ENCODE peak calls at places on chromosomes 7 and 10, in seven cellular contexts. F is GM18507; Y is progenitor cell of endocrine pancreas; U is GM04504; E is fibroblast of pulmonary artery; G is H4; H is CD4-positive, alpha-beta memory T cell. S is an unnamed sample.

GRCh38 chr7:158423190-158423555 is 164.4 kb downstream of the PTPRN2 start:
- DNase-seq in Y (no peak), G (no peak), U (no peak), E (no peak), F (no peak), H (no peak), S (no peak)

GRCh38 chr10:60894816-60895215 is 49.2 kb downstream of the RHOBTB1 start:
- DNase-seq in G (no peak), F (no peak), H (no peak), U (no peak), E (peak), Y (no peak), S (no peak)

GRCh38 chr10:75651452-75651851 is 220.0 kb downstream of the LRMDA start:
- DNase-seq in F (no peak), H (no peak), U (no peak), E (no peak), Y (no peak), G (no peak), S (no peak)

GRCh38 chr7:155488483-155489127 is 30.7 kb downstream of the EN2 start:
- DNase-seq in G (no peak), E (no peak), H (no peak), U (no peak), F (no peak), Y (no peak), S (no peak)

GRCh38 chr10:124063736-124064135 is 29.7 kb downstream of the CHST15 start:
- DNase-seq in H (no peak), U (peak), F (no peak), G (no peak), E (peak), Y (no peak), S (no peak)

GRCh38 chr10:132942740-132943554 is 577 bp upstream of the CFAP46 start:
- DNase-seq in U (no peak), E (peak), G (peak), Y (no peak), H (no peak), F (no peak), S (no peak)

GRCh38 chr7:116249969-116250553 is 39.7 kb downstream of the TES start:
- DNase-seq in Y (no peak), G (peak), E (peak), U (peak), H (no peak), F (no peak), S (peak)

GRCh38 chr7:14321947-14322346 is 332.5 kb upstream of the ETV1 start:
- DNase-seq in H (no peak), E (no peak), F (no peak), Y (no peak), G (no peak), U (no peak), S (no peak)

GRCh38 chr7:94222516-94222915 is 172.2 kb upstream of the COL1A2 start:
- DNase-seq in Y (no peak), G (no peak), U (no peak), F (no peak), H (no peak), E (peak), S (no peak)

GRCh38 chr7:157429680-157430224 is 92.9 kb downstream of the DNAJB6 start:
- DNase-seq in G (no peak), F (no peak), E (no peak), H (no peak), U (no peak), Y (no peak), S (no peak)

S was measured in Caco-2.